ENCODE peak calls at places on chromosomes 3 and 15, in seven cellular contexts. F, O, G, S, P, M and R are unnamed samples. For H3K4me1, the result is how much of the 10 kb centered on the place peaks cover.

GRCh38 chr3:129016366-129016724 is 15.2 kb downstream of the EFCC1 start:
- DNase-seq in F (peak), O (no peak), G (no peak), S (no peak), P (peak), M (no peak), R (no peak)

GRCh38 chr3:12384451-12385233 is 95.8 kb downstream of the PPARG start:
- DNase-seq in F (no peak), O (no peak), G (no peak), S (no peak), P (no peak), M (no peak), R (no peak)

GRCh38 chr3:66322436-66322835 is 101.6 kb downstream of the SLC25A26 start:
- DNase-seq in F (no peak), O (no peak), G (no peak), S (no peak), P (no peak), M (no peak), R (no peak)

GRCh38 chr15:29115093-29115991 is 154.3 kb downstream of the NSMCE3 start:
- DNase-seq in F (no peak), O (no peak), G (no peak), S (peak), P (no peak), M (no peak), R (no peak)

GRCh38 chr15:83210619-83211018 is 3.0 kb upstream of the HDGFL3 start:
- DNase-seq in F (no peak), O (no peak), G (no peak), S (peak), P (no peak), M (no peak), R (no peak)

GRCh38 chr15:88700716-88701115 is 61.9 kb downstream of the ISG20 start:
- DNase-seq in F (no peak), O (no peak), G (no peak), S (no peak), P (no peak), M (no peak), R (no peak)

GRCh38 chr15:65730560-65731172 is 61.4 kb downstream of the DENND4A start:
- DNase-seq in F (no peak), O (no peak), G (no peak), S (no peak), P (no peak), M (no peak), R (no peak)

GRCh38 chr3:63655519-63655918 is 3.0 kb downstream of the SNTN start:
- DNase-seq in F (no peak), O (no peak), G (no peak), S (no peak), P (no peak), M (no peak), R (no peak)

GRCh38 chr3:123028233-123028828 is 768 bp upstream of the SEMA5B start:
- DNase-seq in F (peak), O (peak), G (no peak), S (peak), P (peak), M (peak), R (no peak)

GRCh38 chr3:49397470-49397869 is 14.3 kb downstream of the RHOA start:
- DNase-seq in F (no peak), O (no peak), G (no peak), S (peak), P (no peak), M (peak), R (no peak)

GRCh38 chr3:9033867-9034266 is 70.6 kb upstream of the RAD18 start:
- DNase-seq in F (no peak), O (no peak), G (no peak), S (no peak), P (no peak), M (no peak), R (no peak)

GRCh38 chr15:72033711-72034110 is 84.2 kb downstream of the MYO9A start:
- DNase-seq in F (no peak), O (no peak), G (no peak), S (no peak), P (no peak), M (no peak), R (no peak)

GRCh38 chr15:25705430-25706115 is 157.6 kb downstream of the ATP10A start:
- DNase-seq in F (no peak), O (no peak), G (no peak), S (no peak), P (no peak), M (no peak), R (no peak)

GRCh38 chr3:177468331-177468730 is 271.0 kb upstream of the TBL1XR1 start:
- DNase-seq in F (no peak), O (peak), G (peak), S (no peak), P (no peak), M (peak), R (peak)

GRCh38 chr3:64462203-64463120 is 225.3 kb downstream of the ADAMTS9 start:
- DNase-seq in F (no peak), O (no peak), G (no peak), S (no peak), P (no peak), M (no peak), R (no peak)

GRCh38 chr3:30352919-30353318 is 253.5 kb upstream of the TGFBR2 start:
- DNase-seq in F (no peak), O (no peak), G (no peak), S (no peak), P (no peak), M (no peak), R (no peak)

GRCh38 chr3:119175869-119176756 is 2.7 kb downstream of the UPK1B start:
- DNase-seq in F (no peak), O (peak), G (no peak), S (no peak), P (no peak), M (peak), R (no peak)

GRCh38 chr3:52484680-52485461 is 10.3 kb upstream of the STAB1 start:
- DNase-seq in F (no peak), O (peak), G (no peak), S (no peak), P (no peak), M (no peak), R (peak)

GRCh38 chr3:18135083-18135814 is 289.9 kb downstream of the SATB1 start:
- DNase-seq in F (no peak), O (no peak), G (no peak), S (no peak), P (no peak), M (no peak), R (no peak)

GRCh38 chr15:94910166-94910565 is 678.8 kb downstream of the MCTP2 start:
- DNase-seq in F (no peak), O (no peak), G (no peak), S (no peak), P (no peak), M (no peak), R (no peak)

GRCh38 chr3:195907730-195908438 is 467 bp downstream of the TNK2 start:
- DNase-seq in F (peak), O (peak), G (no peak), S (peak), P (no peak), M (no peak), R (peak)

GRCh38 chr3:127697531-127698240 is 24.9 kb downstream of the ABTB1 start:
- DNase-seq in F (peak), O (peak), G (peak), S (peak), P (peak), M (peak), R (peak)

GRCh38 chr15:57655809-57656208 is 50.7 kb upstream of the POLR2M start:
- DNase-seq in F (no peak), O (no peak), G (no peak), S (peak), P (no peak), M (no peak), R (no peak)

GRCh38 chr15:25989327-25989726 is 126.2 kb upstream of the ATP10A start:
- DNase-seq in F (no peak), O (no peak), G (no peak), S (no peak), P (no peak), M (no peak), R (no peak)

GRCh38 chr3:51703776-51704510 is 2.9 kb upstream of the GRM2 start:
- DNase-seq in F (no peak), O (no peak), G (peak), S (no peak), P (no peak), M (no peak), R (no peak)

GRCh38 chr15:43911235-43911661 is 84.4 kb downstream of the WDR76 start:
- DNase-seq in F (no peak), O (no peak), G (peak), S (no peak), P (no peak), M (peak), R (no peak)

GRCh38 chr3:175338775-175339535 is 479.8 kb downstream of the NAALADL2 start:
- DNase-seq in F (no peak), O (peak), G (no peak), S (no peak), P (no peak), M (peak), R (peak)

GRCh38 chr15:98920091-98920880 is 87.3 kb downstream of the PGPEP1L start:
- DNase-seq in F (no peak), O (no peak), G (no peak), S (no peak), P (no peak), M (no peak), R (no peak)

GRCh38 chr3:46844851-46845250 is 18.4 kb downstream of the MYL3 start:
- DNase-seq in F (no peak), O (no peak), G (no peak), S (no peak), P (no peak), M (no peak), R (no peak)
- H3K4me3 ChIP-seq in F (no peak), O (no peak), G (peak), S (no peak), P (no peak), M (peak), R (peak)

GRCh38 chr15:93076875-93077274 is 12.1 kb downstream of the RGMA start:
- DNase-seq in F (no peak), O (no peak), G (no peak), S (no peak), P (no peak), M (no peak), R (peak)

GRCh38 chr15:93076217-93076616 is 12.8 kb downstream of the RGMA start:
- DNase-seq in F (no peak), O (no peak), G (no peak), S (no peak), P (no peak), M (no peak), R (no peak)

GRCh38 chr15:93081399-93081798 is 7.6 kb downstream of the RGMA start:
- DNase-seq in F (no peak), O (no peak), G (no peak), S (no peak), P (no peak), M (no peak), R (no peak)

GRCh38 chr15:93082861-93083260 is 6.2 kb downstream of the RGMA start:
- DNase-seq in F (no peak), O (no peak), G (no peak), S (no peak), P (no peak), M (no peak), R (peak)

DNA sequence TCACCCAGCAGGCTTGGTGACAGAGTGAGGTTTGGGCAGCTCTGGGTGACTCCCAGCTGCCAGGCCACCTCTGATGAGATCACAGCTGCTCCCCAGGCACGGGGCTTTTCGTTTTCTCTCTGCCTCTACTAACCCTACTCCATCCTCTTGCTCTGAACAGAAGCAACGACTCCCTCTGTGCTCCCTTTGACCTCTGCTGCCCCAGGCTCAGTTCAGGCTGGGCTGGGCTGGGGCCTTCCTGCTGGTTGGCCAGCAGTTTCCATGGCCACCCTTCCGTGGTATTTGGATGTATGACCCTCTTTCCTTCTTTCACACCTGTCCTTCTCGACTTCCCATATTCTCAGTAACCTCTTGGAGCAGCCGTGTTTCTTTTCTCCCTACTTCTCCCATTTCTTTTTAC is 8.6 kb downstream of the RGMA start:
- DNase-seq in F (no peak), O (no peak), G (no peak), S (no peak), P (no peak), M (no peak), R (no peak)
- H3K4me1 ChIP-seq in F (under half), O (half or more), G (under half), S (under half), P (under half), M (under half), R (half or more)

GRCh38 chr15:66936115-66936863 is 129.1 kb upstream of the SMAD3 start:
- DNase-seq in F (no peak), O (peak), G (peak), S (no peak), P (no peak), M (peak), R (no peak)
- H3K4me3 ChIP-seq in F (peak), O (peak), G (peak), S (no peak), P (no peak), M (peak), R (peak)

GRCh38 chr15:60374628-60375081 is 23.1 kb downstream of the ANXA2 start:
- DNase-seq in F (no peak), O (peak), G (no peak), S (peak), P (peak), M (peak), R (peak)
- H3K4me1 ChIP-seq in F (under half), O (half or more), G (half or more), S (under half), P (half or more), M (half or more), R (half or more)

GRCh38 chr15:39799552-39800011 is 16.9 kb upstream of the FSIP1 start:
- DNase-seq in F (no peak), O (no peak), G (no peak), S (no peak), P (no peak), M (peak), R (no peak)
- H3K4me3 ChIP-seq in F (no peak), O (no peak), G (no peak), S (no peak), P (no peak), M (no peak), R (no peak)

GRCh38 chr3:169666079-169666436 is 2.5 kb upstream of the MECOM start:
- DNase-seq in F (no peak), O (no peak), G (no peak), S (no peak), P (no peak), M (no peak), R (no peak)

GRCh38 chr3:169662215-169663070 is 1.1 kb downstream of the MECOM start:
- DNase-seq in F (no peak), O (peak), G (peak), S (peak), P (peak), M (no peak), R (peak)

GRCh38 chr3:169666501-169667379 is 3.2 kb upstream of the MECOM start:
- DNase-seq in F (no peak), O (no peak), G (no peak), S (peak), P (no peak), M (no peak), R (no peak)

GRCh38 chr3:169665264-169666078 is 2.0 kb upstream of the MECOM start:
- DNase-seq in F (no peak), O (no peak), G (no peak), S (no peak), P (no peak), M (no peak), R (no peak)

DNA sequence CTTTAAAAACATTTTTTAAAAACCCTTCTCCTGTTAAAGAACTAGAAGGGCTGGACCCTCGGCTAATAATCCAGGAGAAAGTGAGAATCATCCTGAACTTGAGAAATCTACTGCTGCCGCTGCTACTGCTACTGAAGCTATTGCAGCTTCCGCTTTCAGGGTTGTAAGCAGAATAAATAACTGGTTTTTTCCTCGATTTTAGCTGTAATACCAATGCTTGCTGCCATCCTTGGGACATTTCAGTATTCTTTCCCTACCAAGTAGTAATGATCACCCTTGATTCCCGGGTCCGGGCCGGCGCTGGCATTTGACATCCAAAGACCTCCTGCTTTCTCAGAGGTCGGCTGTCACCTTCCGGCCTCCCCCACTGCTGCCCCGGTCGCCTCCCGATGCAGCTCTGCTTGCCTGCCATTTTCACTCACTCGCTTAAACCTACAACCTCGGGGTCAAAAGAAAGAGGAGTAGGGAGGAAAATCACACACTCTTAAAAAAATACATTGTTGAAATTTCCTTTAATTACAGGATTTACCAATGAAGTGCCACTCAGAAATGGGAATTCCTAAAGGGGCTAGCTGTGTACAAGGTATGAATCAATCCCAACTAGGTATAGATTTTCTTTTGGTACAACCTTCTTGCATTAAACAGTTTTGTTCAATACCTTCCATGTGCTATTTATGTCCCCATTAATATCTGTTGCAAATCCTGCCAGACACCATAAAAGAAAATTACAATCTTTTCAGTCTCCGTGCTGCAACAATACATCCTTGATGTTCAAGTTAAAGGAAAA is 715 bp upstream of the MECOM start:
- DNase-seq in F (no peak), O (no peak), G (no peak), S (no peak), P (no peak), M (no peak), R (no peak)
- H3K4me1 ChIP-seq in F (under half), O (under half), G (half or more), S (under half), P (under half), M (under half), R (under half)

GRCh38 chr15:51848811-51849210 is 19.4 kb downstream of the TMOD3 start:
- DNase-seq in F (no peak), O (no peak), G (no peak), S (no peak), P (no peak), M (no peak), R (no peak)

GRCh38 chr15:51849866-51850265 is 20.4 kb downstream of the TMOD3 start:
- DNase-seq in F (no peak), O (no peak), G (no peak), S (no peak), P (no peak), M (no peak), R (no peak)

GRCh38 chr15:51846066-51846462 is 16.6 kb downstream of the TMOD3 start:
- DNase-seq in F (no peak), O (no peak), G (no peak), S (no peak), P (no peak), M (no peak), R (no peak)

GRCh38 chr15:51844747-51845426 is 15.4 kb downstream of the TMOD3 start:
- DNase-seq in F (no peak), O (no peak), G (no peak), S (no peak), P (no peak), M (no peak), R (no peak)

DNA sequence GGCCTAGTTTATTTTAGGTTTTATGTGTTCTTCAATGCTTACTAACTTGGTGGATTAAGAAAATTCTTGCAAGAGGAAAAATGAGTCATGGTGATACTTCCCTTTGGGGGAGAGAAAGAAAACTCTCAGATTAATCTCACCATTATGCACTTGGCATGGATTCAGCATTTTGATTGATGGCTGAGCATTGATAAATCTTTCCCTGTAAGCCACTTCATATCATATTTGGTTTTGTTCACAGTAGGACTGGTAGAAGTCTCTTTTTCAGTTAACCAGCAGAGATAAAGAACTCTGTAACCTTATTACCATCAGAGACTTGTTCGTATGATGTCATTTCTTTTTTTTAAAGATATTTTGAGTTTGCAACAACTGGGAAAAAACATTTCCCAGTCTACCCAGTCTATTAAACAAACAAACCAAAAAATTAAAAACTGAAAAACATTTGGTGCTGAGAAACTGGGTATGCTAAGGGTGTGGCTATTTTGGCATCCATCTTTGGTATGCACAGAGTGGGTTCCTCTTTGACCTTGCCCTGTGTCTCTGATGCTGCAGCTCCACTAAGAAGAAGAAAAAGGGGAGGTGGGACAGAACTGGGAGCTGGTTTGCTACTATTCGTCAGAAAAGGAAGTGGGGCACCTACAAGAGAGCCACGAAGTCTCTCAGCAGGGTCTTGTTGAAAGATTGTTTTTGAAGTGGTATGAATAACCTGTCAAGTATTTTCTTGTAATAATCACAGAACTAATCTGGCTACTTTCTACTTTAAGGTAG is 17.2 kb downstream of the TMOD3 start:
- DNase-seq in F (no peak), O (no peak), G (no peak), S (no peak), P (no peak), M (no peak), R (no peak)
- H3K4me3 ChIP-seq in F (no peak), O (no peak), G (no peak), S (no peak), P (no peak), M (no peak), R (no peak)

GRCh38 chr15:63512148-63512547 is 7.8 kb downstream of the USP3 start:
- DNase-seq in F (no peak), O (no peak), G (no peak), S (no peak), P (no peak), M (no peak), R (no peak)
- H3K4me1 ChIP-seq in F (under half), O (half or more), G (half or more), S (under half), P (half or more), M (half or more), R (half or more)

GRCh38 chr3:38648024-38648658 is 1.3 kb downstream of the SCN5A start:
- DNase-seq in F (no peak), O (no peak), G (no peak), S (no peak), P (no peak), M (no peak), R (no peak)
- H3K4me3 ChIP-seq in F (no peak), O (peak), G (peak), S (no peak), P (no peak), M (peak), R (no peak)